ENCODE peak calls at places on chromosomes 12 and 14, in four cellular contexts. C, E, J and N are unnamed samples.

GRCh38 chr12:50110762-50111416 is 1.1 kb upstream of the COX14 start:
- DNase-seq in E (peak; percentile 33), J (peak; percentile 84), C (peak; percentile 37), N (peak; percentile 31)

GRCh38 chr12:49345048-49345839 is 1.4 kb upstream of the DNAJC22 start:
- DNase-seq in E (peak; percentile 50), C (peak; percentile 29), J (peak; percentile 61), N (no peak)

GRCh38 chr12:66111605-66112004 is 18.9 kb downstream of the LLPH start:
- DNase-seq in J (no peak), E (peak; percentile 76), C (no peak), N (no peak)

GRCh38 chr14:68440776-68441175 is 352.1 kb downstream of the ZFP36L1 start:
- DNase-seq in E (no peak), C (no peak), J (no peak), N (no peak)

GRCh38 chr14:42222924-42223471 is 616.3 kb downstream of the LRFN5 start:
- DNase-seq in E (peak; percentile 48), J (no peak), C (no peak), N (peak; percentile 79)

GRCh38 chr12:121358093-121358492 is 5.9 kb upstream of the ANAPC5 start:
- DNase-seq in E (no peak), J (no peak), C (no peak), N (no peak)

GRCh38 chr12:47408171-47408871 is 297.5 kb downstream of the RPAP3 start:
- DNase-seq in C (no peak), E (no peak), J (peak; percentile 72), N (no peak)

GRCh38 chr12:22356231-22356630 is 21.7 kb upstream of the ST8SIA1 start:
- DNase-seq in E (no peak), J (no peak), C (no peak), N (no peak)

GRCh38 chr12:131829351-131829794 is 1.2 kb downstream of the MMP17 start:
- DNase-seq in E (no peak), C (peak; percentile 53), J (no peak), N (peak; percentile 18)

GRCh38 chr14:64918216-64918615 is 4.0 kb downstream of the CHURC1 start:
- DNase-seq in C (no peak), E (no peak), J (no peak), N (peak; percentile 30)